ENCODE peak calls at places on chromosomes 3 and 15, in eight cellular contexts. K, F, C, P, O, Y, S and M are unnamed samples.

GRCh38 chr15:23565395-23566069 is at the start of gene MKRN3:
- DNase-seq in K (peak), C (peak), Y (peak), P (peak), O (no peak), S (peak), F (no peak), M (no peak)

GRCh38 chr15:23797747-23798157 is 110.6 kb upstream of the NDN start:
- DNase-seq in P (no peak), C (no peak), S (no peak), F (no peak), Y (no peak), K (no peak), O (no peak), M (no peak)

GRCh38 chr3:923161-923910 is 169.5 kb upstream of the CNTN6 start:
- DNase-seq in K (no peak), C (no peak), S (no peak), F (no peak), Y (no peak), P (no peak), O (no peak), M (no peak)

GRCh38 chr3:70861234-70861633 is 548.8 kb upstream of the MDFIC2 start:
- DNase-seq in O (peak), C (no peak), Y (peak), K (peak), S (no peak), F (no peak), P (no peak), M (no peak)

GRCh38 chr3:184355261-184356012 is 6.0 kb downstream of the CLCN2 start:
- DNase-seq in P (no peak), C (no peak), Y (no peak), K (no peak), S (no peak), O (no peak), F (peak), M (no peak)

GRCh38 chr3:123799544-123800351 is 84.4 kb downstream of the MYLK start:
- DNase-seq in P (peak), K (no peak), C (no peak), Y (no peak), F (peak), S (no peak), O (peak), M (no peak)

GRCh38 chr15:65937476-65937875 is 68.2 kb downstream of the RAB11A start:
- DNase-seq in S (no peak), Y (no peak), O (peak), C (no peak), K (peak), P (peak), F (no peak), M (no peak)

GRCh38 chr3:46661776-46662766 is 31.4 kb downstream of the ALS2CL start:
- DNase-seq in P (no peak), K (no peak), O (no peak), S (peak), F (peak), C (no peak), Y (no peak), M (peak)

GRCh38 chr3:168360993-168361392 is 265.3 kb upstream of the GOLIM4 start:
- DNase-seq in P (no peak), K (no peak), S (no peak), Y (no peak), F (no peak), C (no peak), O (no peak), M (no peak)

GRCh38 chr15:39213385-39213840 is 367.5 kb upstream of the THBS1 start:
- DNase-seq in K (peak), C (peak), P (peak), S (no peak), F (no peak), Y (no peak), O (peak), M (no peak)

GRCh38 chr3:55549172-55549571 is 62.1 kb upstream of the WNT5A start:
- DNase-seq in Y (no peak), F (no peak), C (no peak), S (no peak), P (no peak), O (peak), K (no peak), M (no peak)

GRCh38 chr15:48402778-48403177 is 71.5 kb downstream of the DUT start:
- DNase-seq in O (no peak), K (peak), F (no peak), Y (no peak), P (no peak), S (no peak), C (no peak), M (no peak)

GRCh38 chr3:138289260-138289659 is 40.4 kb downstream of the NME9 start:
- DNase-seq in O (no peak), C (no peak), F (no peak), S (no peak), Y (no peak), K (no peak), P (no peak), M (no peak)

GRCh38 chr3:127816783-127817182 is 5.5 kb downstream of the MGLL start:
- DNase-seq in S (no peak), O (no peak), F (no peak), Y (no peak), C (no peak), K (no peak), P (no peak), M (no peak)

GRCh38 chr3:179671709-179672337 is 19.0 kb downstream of the USP13 start:
- DNase-seq in O (peak), F (no peak), K (peak), S (no peak), P (no peak), C (no peak), Y (no peak), M (no peak)

GRCh38 chr3:140093742-140094141 is 158.8 kb downstream of the CLSTN2 start:
- DNase-seq in C (peak), S (no peak), F (no peak), K (peak), P (peak), O (peak), Y (peak), M (no peak)

GRCh38 chr15:35289029-35289617 is 204.0 kb upstream of the NANOGP8 start:
- DNase-seq in Y (peak), K (peak), F (no peak), O (peak), S (peak), P (peak), C (peak), M (peak)

GRCh38 chr3:33798418-33799201 is at the start of gene PDCD6IP:
- DNase-seq in F (peak), O (peak), K (peak), C (peak), Y (peak), S (peak), P (peak), M (peak)

GRCh38 chr3:4976109-4976508 is 3.1 kb upstream of the BHLHE40 start:
- DNase-seq in O (peak), C (no peak), P (no peak), F (peak), S (peak), K (peak), Y (no peak), M (no peak)

GRCh38 chr15:57216288-57216687 is 160.0 kb upstream of the CGNL1 start:
- DNase-seq in S (no peak), F (no peak), C (peak), O (peak), Y (peak), P (peak), K (peak), M (no peak)

GRCh38 chr3:159263750-159264561 is 462.1 kb downstream of the MFSD1 start:
- DNase-seq in Y (no peak), S (peak), F (no peak), P (no peak), O (peak), K (peak), C (no peak), M (peak)

GRCh38 chr3:29099775-29100174 is 181.1 kb upstream of the RBMS3 start:
- DNase-seq in F (no peak), P (no peak), C (no peak), O (no peak), K (peak), Y (no peak), S (no peak), M (no peak)

GRCh38 chr15:51758645-51759044 is 7.2 kb downstream of the TMOD2 start:
- DNase-seq in C (no peak), K (peak), O (peak), F (no peak), P (no peak), Y (no peak), S (no peak), M (no peak)

GRCh38 chr3:123258811-123259420 is 57.2 kb downstream of the SEC22A start:
- DNase-seq in F (no peak), S (no peak), P (peak), K (peak), C (peak), O (peak), Y (peak), M (no peak)

GRCh38 chr3:186167646-186168045 is 58.8 kb upstream of the ETV5 start:
- DNase-seq in S (no peak), P (no peak), C (no peak), F (no peak), K (no peak), O (no peak), Y (no peak), M (no peak)

GRCh38 chr3:128178782-128179473 is 25.6 kb downstream of the EEFSEC start:
- DNase-seq in K (peak), P (no peak), Y (no peak), O (peak), C (no peak), S (no peak), F (no peak), M (no peak)

GRCh38 chr3:122918576-122919290 is 108.8 kb downstream of the SEMA5B start:
- DNase-seq in K (peak), Y (no peak), P (no peak), F (no peak), C (no peak), O (peak), S (no peak), M (no peak)

GRCh38 chr3:123015596-123015995 is 12.0 kb downstream of the SEMA5B start:
- DNase-seq in S (no peak), P (no peak), O (no peak), K (no peak), Y (no peak), C (no peak), F (no peak), M (no peak)

GRCh38 chr3:57397175-57398026 is 104.9 kb upstream of the ASB14 start:
- DNase-seq in Y (peak), P (peak), F (peak), O (peak), K (peak), C (no peak), S (peak), M (peak)

GRCh38 chr3:127710473-127710941 is 37.8 kb downstream of the ABTB1 start:
- DNase-seq in C (no peak), S (no peak), P (no peak), K (no peak), Y (no peak), O (peak), F (peak), M (no peak)

GRCh38 chr15:67192185-67192584 is 62.3 kb downstream of the AAGAB start:
- DNase-seq in P (no peak), S (no peak), C (no peak), Y (no peak), F (no peak), O (no peak), K (peak), M (no peak)

GRCh38 chr3:187015903-187016638 is 85.7 kb downstream of the ST6GAL1 start:
- DNase-seq in Y (no peak), C (no peak), K (no peak), S (no peak), F (peak), P (no peak), O (no peak), M (no peak)

GRCh38 chr15:51726302-51727073 is 11.0 kb downstream of the LYSMD2 start:
- DNase-seq in P (no peak), Y (peak), C (peak), O (peak), F (peak), K (peak), S (no peak), M (peak)

GRCh38 chr15:67115567-67115966 is 50.2 kb downstream of the SMAD3 start:
- DNase-seq in S (no peak), Y (no peak), F (no peak), C (no peak), P (no peak), K (no peak), O (no peak), M (no peak)

GRCh38 chr15:52180196-52180835 is 10.9 kb downstream of the GNB5 start:
- DNase-seq in K (no peak), F (peak), P (no peak), C (no peak), S (peak), Y (no peak), O (no peak), M (peak)

GRCh38 chr15:91142097-91142744 is 42.2 kb downstream of the SV2B start:
- DNase-seq in P (no peak), F (no peak), S (no peak), C (no peak), K (peak), O (peak), Y (no peak), M (peak)

DNA sequence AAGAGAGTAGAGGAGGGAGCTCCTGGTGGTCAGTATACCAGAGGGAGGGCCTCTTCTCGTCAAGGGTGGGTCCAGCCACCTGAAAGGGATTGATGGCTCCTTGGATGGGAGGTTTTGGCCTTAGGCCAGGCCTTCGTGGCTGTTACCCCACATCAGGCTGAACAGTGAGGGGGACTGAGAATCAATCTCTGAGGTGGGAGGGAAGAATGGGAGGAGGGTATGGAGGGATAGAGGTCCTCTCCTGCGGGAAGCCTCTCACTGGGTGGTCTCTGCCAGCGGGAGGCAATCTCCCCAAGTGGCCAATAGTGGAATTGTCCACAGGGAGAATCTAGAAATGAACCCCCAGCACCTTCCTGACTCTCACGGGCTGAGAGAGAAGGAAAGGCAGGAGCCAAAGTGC is 53.5 kb downstream of the BSN start:
- DNase-seq in P (no peak), Y (no peak), O (no peak), K (no peak), F (peak), S (peak), C (no peak), M (no peak)
- TF ChIP-seq CTCF in P (peak), Y (peak), O (peak), K (peak), F (no peak), S (peak), C (peak), M (no peak)

DNA sequence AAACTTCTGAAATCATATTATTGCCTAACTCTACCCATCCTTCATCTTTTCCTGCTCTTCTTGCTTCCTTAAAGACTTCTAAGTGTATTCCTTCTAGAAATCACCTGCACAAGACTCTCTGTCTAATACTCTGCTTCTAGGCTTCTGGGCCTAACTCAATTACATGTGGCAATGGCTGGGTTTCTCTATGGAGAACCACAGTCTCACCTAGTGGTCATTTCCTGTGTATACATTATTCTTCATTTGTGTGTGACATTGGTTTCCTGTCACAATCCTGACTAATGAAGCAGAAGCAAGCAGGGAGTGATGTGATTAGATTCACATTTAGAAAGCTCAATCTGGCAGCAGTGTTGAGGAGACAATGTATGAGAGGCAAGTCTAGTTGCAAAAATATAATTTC is 16.9 kb upstream of the CLDN1 start:
- DNase-seq in Y (no peak), K (peak), O (peak), C (no peak), F (no peak), P (no peak), S (no peak), M (no peak)
- TF ChIP-seq CTCF in Y (peak), K (peak), O (peak), C (peak), F (no peak), P (no peak), S (no peak), M (peak)

DNA sequence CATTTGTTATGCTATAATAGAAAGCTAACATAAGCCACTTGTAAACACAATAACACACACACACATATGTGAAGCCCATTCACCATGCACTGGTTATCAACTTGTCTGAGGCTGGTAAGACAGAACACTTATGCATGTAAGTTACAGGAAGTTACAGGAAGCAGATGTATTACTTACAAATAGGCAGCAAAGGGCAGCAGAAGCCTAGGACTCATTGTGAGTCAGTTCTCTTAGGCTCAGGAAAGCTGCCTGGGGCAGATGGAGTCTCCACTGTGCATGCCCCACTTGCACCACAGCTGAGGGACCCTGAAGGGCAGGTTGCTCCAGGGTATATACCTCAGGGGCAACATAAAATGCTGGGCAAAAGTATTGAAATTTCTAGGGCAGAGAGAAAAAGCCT is 748.8 kb upstream of the CCDC54 start:
- DNase-seq in C (peak), O (peak), S (no peak), Y (peak), F (no peak), K (peak), P (no peak), M (no peak)
- TF ChIP-seq CTCF in C (no peak), O (peak), S (no peak), Y (peak), F (no peak), K (no peak), P (no peak), M (no peak)

DNA sequence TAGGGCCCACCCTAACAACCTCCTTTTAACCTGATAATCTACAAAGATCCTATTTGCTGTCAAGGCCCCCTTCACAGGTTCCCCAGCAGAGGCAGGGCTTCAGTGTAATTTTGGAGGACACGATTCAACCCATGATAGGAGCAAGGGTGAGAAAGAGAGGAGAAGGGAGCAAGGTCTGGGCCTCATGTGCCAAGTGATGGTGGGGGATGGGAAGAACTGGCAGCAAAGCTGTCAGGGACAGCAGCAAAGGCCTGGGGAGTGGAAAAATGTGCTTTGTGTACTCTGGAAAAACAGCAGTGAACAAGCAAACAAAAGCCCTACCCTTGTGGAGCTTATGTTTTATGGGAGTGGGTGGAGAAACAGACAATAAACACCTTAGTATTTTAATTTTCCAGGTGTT is 2.7 kb upstream of the GALNT15 start:
- DNase-seq in K (no peak), O (no peak), S (no peak), F (no peak), P (no peak), Y (no peak), C (no peak), M (no peak)
- TF ChIP-seq CTCF in K (no peak), O (no peak), S (no peak), F (no peak), P (no peak), Y (no peak), C (no peak), M (no peak)

GRCh38 chr3:117898722-117899121 is 1135.9 kb downstream of the IGSF11 start:
- DNase-seq in S (peak), F (no peak), C (no peak), O (peak), K (peak), P (no peak), Y (no peak), M (no peak)
- TF ChIP-seq CTCF in S (peak), F (no peak), C (peak), O (peak), K (peak), P (peak), Y (no peak), M (peak)

DNA sequence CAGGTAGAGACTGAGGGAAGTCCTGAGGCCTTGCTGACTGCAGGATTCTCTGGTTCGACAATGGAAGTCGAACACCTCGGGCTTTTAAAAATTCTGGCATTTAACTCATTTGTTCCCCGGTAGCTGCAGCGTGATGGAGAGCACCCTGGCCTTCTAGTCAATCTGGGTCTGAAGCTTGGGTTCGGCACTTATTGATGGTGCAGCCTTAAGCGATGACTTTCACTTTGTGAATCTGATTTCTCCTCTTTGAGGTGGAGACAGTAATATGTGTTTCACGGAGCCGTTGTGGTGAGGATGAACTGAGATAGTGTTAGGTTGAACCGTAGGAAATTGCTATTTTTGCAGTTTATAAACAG is 621 bp upstream of the PARP6 start:
- DNase-seq in F (no peak), C (no peak), P (no peak), K (no peak), S (no peak), Y (no peak), O (no peak), M (no peak)
- TF ChIP-seq CTCF in F (no peak), C (no peak), P (no peak), K (no peak), S (no peak), Y (no peak), O (no peak), M (no peak)

GRCh38 chr3:58560771-58561311 is 16.4 kb downstream of the FAM107A start:
- DNase-seq in S (peak), K (peak), F (no peak), P (peak), Y (peak), O (peak), C (peak), M (no peak)
- TF ChIP-seq CTCF in S (no peak), K (peak), F (no peak), P (peak), Y (peak), O (peak), C (peak), M (no peak)

DNA sequence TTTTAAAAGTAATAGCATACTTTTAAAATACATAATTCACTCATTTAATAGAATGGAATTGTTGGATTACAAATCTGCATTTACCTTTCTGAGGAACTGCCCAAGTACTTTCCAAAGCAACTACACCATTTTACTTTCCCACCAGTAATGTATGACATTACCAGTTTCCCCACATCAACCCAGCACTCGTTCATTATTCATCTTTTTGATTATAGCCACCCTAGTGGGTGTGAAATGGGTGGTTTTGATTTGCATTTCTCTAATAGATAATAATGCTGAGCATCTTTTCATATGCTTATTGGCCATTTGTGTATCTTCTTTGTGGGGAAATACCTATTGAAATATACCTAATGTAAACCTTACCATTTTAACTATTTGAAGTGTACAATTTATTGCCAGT is 18.0 kb upstream of the EBLN2 start:
- DNase-seq in S (no peak), Y (no peak), P (no peak), C (no peak), F (no peak), O (no peak), K (no peak), M (no peak)
- TF ChIP-seq CTCF in S (no peak), Y (no peak), P (no peak), C (no peak), F (no peak), O (no peak), K (no peak), M (no peak)

GRCh38 chr3:148709560-148710253 is 12.0 kb downstream of the AGTR1 start:
- DNase-seq in O (no peak), C (no peak), S (no peak), P (no peak), K (no peak), Y (no peak), F (no peak), M (no peak)
- TF ChIP-seq CTCF in O (no peak), C (no peak), S (no peak), P (no peak), K (no peak), Y (no peak), F (no peak), M (no peak)